ENCODE peak calls at places on chromosomes 13 and 19, in five cellular contexts. One of them, this sample, is unnamed.

GRCh38 chr13:89490661-89491060 is 1819.5 kb downstream of the SLITRK5 start:
- DNase-seq in cardiac fibroblast: no peak
- DNase-seq in astrocyte of the spinal cord: peak; percentile 39
- DNase-seq in dorsolateral prefrontal cortex: no peak
- DNase-seq in A549: no peak
- DNase-seq in this sample: no peak

GRCh38 chr13:40189885-40190655 is 476.4 kb downstream of the FOXO1 start:
- DNase-seq in cardiac fibroblast: no peak
- DNase-seq in A549: no peak
- DNase-seq in astrocyte of the spinal cord: no peak
- DNase-seq in dorsolateral prefrontal cortex: peak; percentile 77
- DNase-seq in this sample: no peak

GRCh38 chr13:23159205-23159586 is 21.6 kb upstream of the SGCG start:
- DNase-seq in cardiac fibroblast: peak; percentile 53
- DNase-seq in astrocyte of the spinal cord: no peak
- DNase-seq in dorsolateral prefrontal cortex: peak; percentile 45
- DNase-seq in A549: peak; percentile 24
- DNase-seq in this sample: peak; percentile 16

GRCh38 chr19:1235625-1236538 is 1.9 kb downstream of the CBARP start:
- DNase-seq in dorsolateral prefrontal cortex: no peak
- DNase-seq in cardiac fibroblast: peak; percentile 23
- DNase-seq in A549: no peak
- DNase-seq in astrocyte of the spinal cord: peak; percentile 61
- DNase-seq in this sample: no peak

GRCh38 chr13:21365574-21365973 is 93.5 kb downstream of the ZDHHC20 start:
- DNase-seq in A549: no peak
- DNase-seq in astrocyte of the spinal cord: no peak
- DNase-seq in dorsolateral prefrontal cortex: no peak
- DNase-seq in cardiac fibroblast: no peak
- DNase-seq in this sample: no peak

GRCh38 chr19:40549007-40549708 is 27.5 kb upstream of the SHKBP1 start:
- DNase-seq in cardiac fibroblast: peak; percentile 45
- DNase-seq in A549: peak; percentile 92
- DNase-seq in dorsolateral prefrontal cortex: peak; percentile 72
- DNase-seq in astrocyte of the spinal cord: peak; percentile 48
- DNase-seq in this sample: peak; percentile 41

GRCh38 chr13:93505104-93505952 is 278.7 kb downstream of the GPC6 start:
- DNase-seq in astrocyte of the spinal cord: peak; percentile 33
- DNase-seq in dorsolateral prefrontal cortex: no peak
- DNase-seq in cardiac fibroblast: peak; percentile 3
- DNase-seq in A549: no peak
- DNase-seq in this sample: peak; percentile 29

GRCh38 chr19:45782820-45783785 is 813 bp upstream of the DMPK start:
- DNase-seq in A549: peak; percentile 84
- DNase-seq in cardiac fibroblast: peak; percentile 70
- DNase-seq in dorsolateral prefrontal cortex: no peak
- DNase-seq in astrocyte of the spinal cord: peak; percentile 46
- DNase-seq in this sample: peak; percentile 94

GRCh38 chr13:41652735-41653361 is 195.5 kb downstream of the RGCC start:
- DNase-seq in cardiac fibroblast: peak; percentile 88
- DNase-seq in astrocyte of the spinal cord: peak; percentile 78
- DNase-seq in A549: peak; percentile 7
- DNase-seq in dorsolateral prefrontal cortex: no peak
- DNase-seq in this sample: peak; percentile 82

GRCh38 chr19:33780251-33780650 is 16.4 kb upstream of the KCTD15 start:
- DNase-seq in cardiac fibroblast: no peak
- DNase-seq in astrocyte of the spinal cord: no peak
- DNase-seq in A549: no peak
- DNase-seq in dorsolateral prefrontal cortex: no peak
- DNase-seq in this sample: no peak

GRCh38 chr19:43318796-43319314 is 34.6 kb upstream of the CD177 start:
- DNase-seq in dorsolateral prefrontal cortex: no peak
- DNase-seq in A549: no peak
- DNase-seq in cardiac fibroblast: no peak
- DNase-seq in astrocyte of the spinal cord: no peak
- DNase-seq in this sample: peak; percentile 10

GRCh38 chr19:49017666-49018351 is 918 bp upstream of the LHB start:
- DNase-seq in astrocyte of the spinal cord: peak; percentile 57
- DNase-seq in A549: peak; percentile 52
- DNase-seq in cardiac fibroblast: peak; percentile 41
- DNase-seq in dorsolateral prefrontal cortex: no peak
- DNase-seq in this sample: peak; percentile 78

GRCh38 chr19:45380107-45380506 is 9.7 kb upstream of the ERCC2 start:
- DNase-seq in cardiac fibroblast: no peak
- DNase-seq in dorsolateral prefrontal cortex: no peak
- DNase-seq in A549: no peak
- DNase-seq in astrocyte of the spinal cord: no peak
- DNase-seq in this sample: no peak

GRCh38 chr19:47005873-47006272 is 13.8 kb upstream of the NPAS1 start:
- DNase-seq in cardiac fibroblast: no peak
- DNase-seq in astrocyte of the spinal cord: no peak
- DNase-seq in dorsolateral prefrontal cortex: no peak
- DNase-seq in A549: no peak
- DNase-seq in this sample: no peak

GRCh38 chr13:40187836-40188591 is 478.4 kb downstream of the FOXO1 start:
- DNase-seq in astrocyte of the spinal cord: peak; percentile 39
- DNase-seq in dorsolateral prefrontal cortex: no peak
- DNase-seq in cardiac fibroblast: no peak
- DNase-seq in A549: no peak
- DNase-seq in this sample: no peak

GRCh38 chr13:21322988-21323387 is 136.1 kb downstream of the ZDHHC20 start:
- DNase-seq in A549: no peak
- DNase-seq in cardiac fibroblast: no peak
- DNase-seq in astrocyte of the spinal cord: no peak
- DNase-seq in dorsolateral prefrontal cortex: no peak
- DNase-seq in this sample: no peak

DNA sequence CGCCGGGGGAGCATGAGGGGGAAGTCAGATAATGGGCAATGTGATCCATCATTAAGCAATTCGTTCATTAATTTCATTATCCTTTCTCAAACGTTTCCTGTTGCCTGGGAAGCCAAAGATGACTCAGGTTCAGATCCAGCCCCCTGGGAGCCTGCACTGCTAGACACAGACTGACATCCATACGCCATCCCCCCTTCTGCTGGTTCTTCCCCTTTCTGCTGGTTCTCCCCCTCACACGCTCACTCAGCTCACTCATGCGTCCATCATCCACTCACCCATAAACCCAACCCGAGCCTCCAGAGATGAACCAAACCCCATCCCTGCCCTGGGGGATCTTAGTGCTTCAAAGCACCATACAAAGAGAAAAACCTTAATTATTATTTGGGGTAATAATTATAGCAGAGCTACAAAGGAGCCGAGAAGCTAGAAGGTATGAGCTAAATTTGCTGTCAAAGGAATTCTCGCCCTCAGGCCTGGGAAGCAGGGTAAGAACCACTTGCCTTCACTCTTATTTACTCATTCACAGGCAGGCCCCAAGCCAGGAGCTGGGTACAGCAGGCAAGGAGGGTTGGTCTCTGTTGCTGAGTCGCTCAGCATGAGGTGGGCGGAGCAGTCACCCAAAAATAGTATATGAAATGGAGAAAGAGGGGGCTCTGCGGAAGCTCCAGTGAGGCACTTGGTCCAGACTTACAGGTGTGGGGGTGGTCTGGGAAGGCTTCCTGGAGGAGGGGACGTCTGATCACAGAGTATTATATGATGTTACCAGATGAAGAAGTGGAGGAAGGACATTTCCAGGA is 7.0 kb upstream of the ZNF444 start:
- DNase-seq in cardiac fibroblast: peak; percentile 46
- DNase-seq in dorsolateral prefrontal cortex: no peak
- DNase-seq in A549: no peak
- DNase-seq in astrocyte of the spinal cord: no peak
- DNase-seq in this sample: peak; percentile 32
- H3K4me3 ChIP-seq in cardiac fibroblast: no peak overlapping the region
- H3K4me3 ChIP-seq in dorsolateral prefrontal cortex: no peak overlapping the region
- H3K4me3 ChIP-seq in A549: no peak overlapping the region
- H3K4me3 ChIP-seq in astrocyte of the spinal cord: no peak overlapping the region
- H3K4me3 ChIP-seq in this sample: no peak overlapping the region

DNA sequence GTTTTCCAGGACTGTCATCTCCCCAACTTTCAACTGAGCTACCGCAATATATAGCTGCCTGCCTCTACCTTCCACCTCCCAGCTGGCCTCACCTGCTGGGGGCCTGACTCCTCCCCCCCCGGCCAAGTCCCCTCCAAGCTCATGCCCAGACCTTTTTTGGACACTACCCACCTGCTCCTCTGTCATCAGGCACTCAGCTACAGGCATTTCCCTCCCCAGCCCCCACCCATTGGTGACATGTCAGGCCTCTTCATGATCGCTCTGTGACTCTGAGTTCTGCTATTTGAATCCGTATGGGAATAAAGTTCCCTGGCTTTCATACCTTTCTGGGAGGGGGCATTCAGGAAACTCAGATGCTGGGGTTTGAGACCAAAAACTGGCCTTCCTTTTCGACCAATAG is 1.8 kb downstream of the PRKACA start:
- DNase-seq in cardiac fibroblast: no peak
- DNase-seq in dorsolateral prefrontal cortex: no peak
- DNase-seq in astrocyte of the spinal cord: no peak
- DNase-seq in A549: no peak
- DNase-seq in this sample: no peak
- H3K4me3 ChIP-seq in cardiac fibroblast: no peak overlapping the region
- H3K4me3 ChIP-seq in dorsolateral prefrontal cortex: peak overlapping the region; percentile 82
- H3K4me3 ChIP-seq in astrocyte of the spinal cord: no peak overlapping the region
- H3K4me3 ChIP-seq in A549: no peak overlapping the region
- H3K4me3 ChIP-seq in this sample: peak overlapping the region; percentile 91

DNA sequence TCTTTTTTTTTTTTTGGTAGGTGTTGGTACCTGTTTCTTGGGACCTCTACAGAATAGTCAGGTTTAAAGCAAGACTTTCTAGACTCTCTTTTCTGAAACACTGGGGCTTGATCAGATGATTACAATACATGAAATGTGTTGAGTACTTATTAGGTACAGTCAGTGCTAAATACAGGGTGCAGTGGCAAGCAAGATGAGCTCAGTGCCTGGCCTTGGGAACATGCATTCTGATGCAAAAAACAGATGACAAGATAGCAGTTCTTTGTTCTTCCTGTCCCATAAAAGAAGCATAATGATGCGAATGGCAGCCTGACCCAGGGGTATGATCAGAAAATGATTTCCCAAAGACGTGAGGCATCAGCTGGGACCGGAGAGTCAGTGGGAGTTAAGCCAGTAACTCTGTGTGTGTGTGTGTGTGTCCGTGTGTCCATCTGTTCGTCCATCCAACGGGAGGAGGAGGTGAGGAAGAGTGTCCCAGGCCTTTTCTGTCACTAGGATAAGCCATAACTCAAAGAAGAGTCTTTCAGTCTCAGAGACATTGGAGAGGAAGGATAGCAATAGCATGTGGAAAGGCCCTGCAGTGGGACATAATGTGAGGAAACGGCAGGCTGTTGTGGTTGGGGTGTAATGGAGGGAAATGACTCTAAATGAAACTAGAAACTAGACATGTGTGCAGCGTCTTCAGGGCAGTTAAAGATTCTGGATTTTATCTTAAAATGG is 32.2 kb downstream of the SLAIN1 start:
- DNase-seq in dorsolateral prefrontal cortex: no peak
- DNase-seq in cardiac fibroblast: no peak
- DNase-seq in astrocyte of the spinal cord: no peak
- DNase-seq in A549: no peak
- DNase-seq in this sample: no peak
- H3K4me3 ChIP-seq in dorsolateral prefrontal cortex: peak overlapping the region; percentile 22
- H3K4me3 ChIP-seq in cardiac fibroblast: no peak overlapping the region
- H3K4me3 ChIP-seq in astrocyte of the spinal cord: no peak overlapping the region
- H3K4me3 ChIP-seq in A549: no peak overlapping the region
- H3K4me3 ChIP-seq in this sample: no peak overlapping the region

DNA sequence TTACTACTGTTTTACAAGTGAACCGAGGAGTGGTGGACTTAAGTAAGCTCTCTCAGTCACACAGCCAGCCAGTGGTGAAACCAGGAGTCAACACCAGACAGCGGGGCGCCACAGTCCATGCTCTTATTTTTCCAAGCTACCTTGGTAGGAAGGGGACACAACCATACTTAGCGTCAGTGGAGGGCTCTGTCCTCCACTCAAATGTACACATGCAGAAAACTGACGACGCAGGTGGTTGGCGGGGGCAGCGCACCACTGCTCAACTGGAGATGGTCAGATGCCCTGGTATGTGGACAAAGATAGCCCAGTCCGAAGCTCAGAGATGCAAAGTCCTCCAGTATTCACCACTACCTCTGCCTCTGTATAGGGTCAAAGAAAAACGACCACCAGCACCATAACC is 1.1 kb downstream of the ZNF667 start:
- DNase-seq in cardiac fibroblast: no peak
- DNase-seq in dorsolateral prefrontal cortex: no peak
- DNase-seq in astrocyte of the spinal cord: no peak
- DNase-seq in A549: no peak
- DNase-seq in this sample: no peak
- H3K4me3 ChIP-seq in cardiac fibroblast: no peak overlapping the region
- H3K4me3 ChIP-seq in dorsolateral prefrontal cortex: peak overlapping the region; percentile 81
- H3K4me3 ChIP-seq in astrocyte of the spinal cord: no peak overlapping the region
- H3K4me3 ChIP-seq in A549: no peak overlapping the region
- H3K4me3 ChIP-seq in this sample: peak overlapping the region; percentile 98

GRCh38 chr13:106102776-106103175 is 432.7 kb downstream of the EFNB2 start:
- DNase-seq in dorsolateral prefrontal cortex: no peak
- DNase-seq in A549: no peak
- DNase-seq in cardiac fibroblast: no peak
- DNase-seq in astrocyte of the spinal cord: no peak
- DNase-seq in this sample: no peak
- H3K4me3 ChIP-seq in dorsolateral prefrontal cortex: no peak overlapping the region
- H3K4me3 ChIP-seq in A549: no peak overlapping the region
- H3K4me3 ChIP-seq in cardiac fibroblast: no peak overlapping the region
- H3K4me3 ChIP-seq in astrocyte of the spinal cord: no peak overlapping the region
- H3K4me3 ChIP-seq in this sample: no peak overlapping the region

DNA sequence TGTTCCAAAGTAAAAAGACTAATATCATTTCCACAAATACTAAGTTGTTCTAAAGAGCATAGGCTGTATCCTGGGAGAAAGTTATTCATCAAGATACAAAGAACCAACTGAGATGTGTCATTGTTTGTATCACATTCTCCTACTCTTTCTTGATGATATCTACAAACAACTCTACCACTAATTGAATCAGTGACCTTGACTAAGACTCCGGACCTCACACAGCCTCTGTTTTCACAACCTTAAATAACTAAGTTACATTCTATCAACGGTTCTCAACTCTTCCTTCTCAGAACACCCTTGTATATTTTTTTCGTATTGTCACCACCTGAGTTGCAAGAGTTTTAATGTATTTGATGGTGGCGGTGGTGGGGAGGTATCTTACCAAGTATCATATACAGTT is 12.6 kb downstream of the IRS2 start:
- DNase-seq in astrocyte of the spinal cord: no peak
- DNase-seq in cardiac fibroblast: no peak
- DNase-seq in dorsolateral prefrontal cortex: no peak
- DNase-seq in A549: no peak
- DNase-seq in this sample: no peak
- H3K4me3 ChIP-seq in astrocyte of the spinal cord: no peak overlapping the region
- H3K4me3 ChIP-seq in cardiac fibroblast: no peak overlapping the region
- H3K4me3 ChIP-seq in dorsolateral prefrontal cortex: no peak overlapping the region
- H3K4me3 ChIP-seq in A549: peak overlapping the region; percentile 10
- H3K4me3 ChIP-seq in this sample: no peak overlapping the region

GRCh38 chr19:55471266-55471665 is 5.2 kb upstream of the ZNF628 start:
- DNase-seq in astrocyte of the spinal cord: no peak
- DNase-seq in cardiac fibroblast: no peak
- DNase-seq in dorsolateral prefrontal cortex: no peak
- DNase-seq in A549: no peak
- DNase-seq in this sample: no peak

GRCh38 chr19:55474269-55475265 is 1.9 kb upstream of the ZNF628 start:
- DNase-seq in A549: no peak
- DNase-seq in cardiac fibroblast: no peak
- DNase-seq in dorsolateral prefrontal cortex: no peak
- DNase-seq in astrocyte of the spinal cord: peak; percentile 69
- DNase-seq in this sample: no peak

GRCh38 chr19:55473613-55474012 is 2.8 kb upstream of the ZNF628 start:
- DNase-seq in dorsolateral prefrontal cortex: no peak
- DNase-seq in cardiac fibroblast: no peak
- DNase-seq in A549: no peak
- DNase-seq in astrocyte of the spinal cord: peak; percentile 63
- DNase-seq in this sample: no peak

GRCh38 chr19:55472463-55472862 is 4.0 kb upstream of the ZNF628 start:
- DNase-seq in cardiac fibroblast: peak; percentile 71
- DNase-seq in dorsolateral prefrontal cortex: no peak
- DNase-seq in astrocyte of the spinal cord: peak; percentile 65
- DNase-seq in A549: no peak
- DNase-seq in this sample: no peak

GRCh38 chr19:55473201-55473600 is 3.2 kb upstream of the ZNF628 start:
- DNase-seq in cardiac fibroblast: no peak
- DNase-seq in astrocyte of the spinal cord: no peak
- DNase-seq in A549: no peak
- DNase-seq in dorsolateral prefrontal cortex: no peak
- DNase-seq in this sample: no peak
- H3K4me3 ChIP-seq in cardiac fibroblast: no peak overlapping the region
- H3K4me3 ChIP-seq in astrocyte of the spinal cord: no peak overlapping the region
- H3K4me3 ChIP-seq in A549: no peak overlapping the region
- H3K4me3 ChIP-seq in dorsolateral prefrontal cortex: no peak overlapping the region
- H3K4me3 ChIP-seq in this sample: no peak overlapping the region